ENCODE peak calls at places on chromosomes 7 and 10, in five cellular contexts. G is substantia nigra; J is IMR-90; A is dorsolateral prefrontal cortex; D is stimulated activated naive B cell treated with anti-CD40 and anti-IgM and Interleukin-4, amounts not matched to agents 10 μg/mL and 1 μg/mL and 100 μg/mL, for 72 hours. T is an unnamed sample.
A peak's percentile ranks its signal among the peaks of the same experiment; 100 is the strongest.

GRCh38 chr7:106369349-106369748 is 84.6 kb upstream of the NAMPT start:
- DNase-seq in G (no peak), J (peak; percentile 72), A (no peak), D (no peak), T (peak; percentile 22)

GRCh38 chr7:125834421-125834820 is 904.8 kb upstream of the POT1 start:
- DNase-seq in G (no peak), J (no peak), A (no peak), D (no peak), T (no peak)

GRCh38 chr10:78471723-78472541 is 438.3 kb downstream of the RPS24 start:
- DNase-seq in G (no peak), J (no peak), A (no peak), D (no peak), T (no peak)

GRCh38 chr7:24769014-24769830 is 12.0 kb upstream of the GSDME start:
- DNase-seq in G (no peak), J (no peak), A (no peak), D (no peak), T (no peak)

GRCh38 chr10:36109399-36110023 is 467.4 kb upstream of the FZD8 start:
- DNase-seq in G (no peak), J (no peak), A (no peak), D (no peak), T (no peak)

GRCh38 chr10:133324198-133324792 is 12.4 kb downstream of the CALY start:
- DNase-seq in G (no peak), J (peak; percentile 55), A (peak; percentile 71), D (no peak), T (no peak)

GRCh38 chr10:72337039-72337629 is 17.6 kb downstream of the DNAJB12 start:
- DNase-seq in G (peak; percentile 59), J (peak; percentile 53), A (peak; percentile 85), D (peak; percentile 54), T (no peak)

GRCh38 chr10:13349776-13350274 is 1.7 kb upstream of the SEPHS1 start:
- DNase-seq in G (no peak), J (peak; percentile 54), A (no peak), D (peak; percentile 6), T (no peak)

GRCh38 chr7:24732646-24733413 is 24.4 kb downstream of the GSDME start:
- DNase-seq in G (no peak), J (peak; percentile 92), A (no peak), D (no peak), T (no peak)